ENCODE peak calls at places on chromosome 20, in ten cellular contexts. C is cardiac fibroblast, A is choroid plexus epithelial cell, Z is ovary, L is fibroblast of the aortic adventitia, K is brain microvascular endothelial cell, U is NB4, Q is fibroblast of pulmonary artery, D is foreskin fibroblast, W is cardiac muscle cell. T is an unnamed sample.

GRCh38 chr20:7136886-7137285 is 369.4 kb downstream of the BMP2 start:
- DNase-seq in A (no peak), Q (no peak), K (no peak), U (no peak), W (no peak), L (no peak), Z (no peak), C (no peak), D (no peak), T (peak)

GRCh38 chr20:58638467-58639181 is 12.5 kb upstream of the STX16 start:
- DNase-seq in A (no peak), Z (no peak), D (no peak), C (no peak), K (no peak), W (no peak), U (no peak), Q (no peak), L (no peak), T (no peak)

GRCh38 chr20:36154696-36155628 is at the start of gene EPB41L1:
- DNase-seq in K (no peak), D (peak), U (no peak), Q (peak), W (peak), Z (no peak), L (peak), C (no peak), A (peak), T (no peak)

GRCh38 chr20:35551485-35551884 is 9.6 kb downstream of the ERGIC3 start:
- DNase-seq in Z (no peak), Q (peak), A (no peak), D (no peak), C (peak), L (no peak), W (peak), U (no peak), K (no peak), T (no peak)

GRCh38 chr20:44738779-44739477 is 6.7 kb upstream of the KCNK15 start:
- DNase-seq in U (peak), Z (peak), A (peak), K (peak), W (peak), D (peak), L (peak), Q (peak), C (peak), T (peak)

GRCh38 chr20:3135507-3136070 is 24.1 kb downstream of the FASTKD5 start:
- DNase-seq in U (no peak), K (peak), L (no peak), C (peak), A (peak), D (peak), W (no peak), Z (no peak), Q (no peak), T (peak)

GRCh38 chr20:37379967-37380828 is 34.3 kb downstream of the SRC start:
- DNase-seq in L (peak), K (no peak), A (peak), C (no peak), W (no peak), Z (no peak), Q (peak), U (no peak), D (peak), T (peak)

GRCh38 chr20:2801459-2801728 is 967 bp upstream of the CPXM1 start:
- DNase-seq in C (no peak), D (no peak), K (no peak), A (no peak), L (no peak), Z (no peak), Q (no peak), U (peak), W (no peak), T (no peak)

GRCh38 chr20:38730989-38731737 is 6.9 kb downstream of the SLC32A1 start:
- DNase-seq in A (peak), Z (peak), Q (peak), L (peak), C (peak), U (peak), D (peak), K (peak), W (peak), T (peak)

GRCh38 chr20:8504030-8504429 is 372.0 kb downstream of the PLCB1 start:
- DNase-seq in A (no peak), C (no peak), U (no peak), D (no peak), W (no peak), L (no peak), K (no peak), Q (no peak), Z (no peak), T (no peak)

GRCh38 chr20:37414133-37414532 is 68.2 kb downstream of the SRC start:
- DNase-seq in L (no peak), U (no peak), Z (no peak), C (no peak), W (no peak), K (no peak), D (no peak), A (no peak), Q (no peak), T (no peak)

GRCh38 chr20:15199698-15200097 is 862.3 kb upstream of the FLRT3 start:
- DNase-seq in C (no peak), Q (no peak), L (no peak), A (no peak), Z (no peak), U (no peak), K (no peak), D (no peak), W (no peak), T (no peak)

GRCh38 chr20:21118138-21118537 is 7.7 kb upstream of the KIZ start:
- DNase-seq in A (no peak), K (no peak), Z (no peak), D (no peak), Q (no peak), U (no peak), C (no peak), L (no peak), W (no peak), T (no peak)

GRCh38 chr20:60009318-60009717 is 51.1 kb downstream of the CDH26 start:
- DNase-seq in Q (no peak), W (no peak), K (no peak), U (no peak), C (no peak), L (no peak), A (no peak), D (no peak), Z (no peak), T (no peak)

GRCh38 chr20:59664389-59665055 is 60.2 kb downstream of the PHACTR3 start:
- DNase-seq in Z (no peak), C (no peak), Q (no peak), K (no peak), W (no peak), D (no peak), L (no peak), U (no peak), A (no peak), T (no peak)

GRCh38 chr20:20211274-20211987 is 156.5 kb upstream of the INSM1 start:
- DNase-seq in L (no peak), Z (no peak), W (no peak), C (no peak), A (no peak), Q (no peak), K (no peak), U (no peak), D (no peak), T (no peak)

GRCh38 chr20:11469795-11470495 is 447.7 kb upstream of the BTBD3 start:
- DNase-seq in U (no peak), K (no peak), W (peak), Z (no peak), L (peak), A (no peak), Q (peak), C (no peak), D (no peak), T (peak)

DNA sequence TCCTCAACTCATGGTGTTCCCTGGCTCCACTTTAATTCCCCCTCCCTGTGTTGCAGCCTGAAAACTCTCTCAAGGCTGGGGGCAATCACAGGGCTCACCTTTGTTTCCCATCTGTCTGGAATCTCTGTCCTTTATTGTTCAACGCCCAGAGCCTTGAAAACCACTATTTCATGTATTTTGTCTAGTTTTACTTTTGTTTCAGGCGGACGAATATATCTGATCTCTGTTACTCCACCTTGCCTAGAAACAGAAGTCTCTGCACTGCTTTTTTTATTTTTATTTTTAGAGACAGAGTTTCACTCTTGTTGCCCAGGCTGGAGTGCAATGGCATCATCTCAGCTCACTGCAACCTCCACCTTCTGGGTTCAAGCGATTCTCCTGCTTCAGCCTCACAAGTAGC is 27.6 kb downstream of the PLAGL2 start:
- DNase-seq in Q (no peak), Z (no peak), D (no peak), W (no peak), K (no peak), U (no peak), C (no peak), L (no peak), A (no peak), T (no peak)
- H3K4me3 ChIP-seq in Q (no peak), Z (no peak), D (no peak), W (no peak), K (no peak), U (no peak), C (no peak), L (no peak), A (no peak), T (no peak)

DNA sequence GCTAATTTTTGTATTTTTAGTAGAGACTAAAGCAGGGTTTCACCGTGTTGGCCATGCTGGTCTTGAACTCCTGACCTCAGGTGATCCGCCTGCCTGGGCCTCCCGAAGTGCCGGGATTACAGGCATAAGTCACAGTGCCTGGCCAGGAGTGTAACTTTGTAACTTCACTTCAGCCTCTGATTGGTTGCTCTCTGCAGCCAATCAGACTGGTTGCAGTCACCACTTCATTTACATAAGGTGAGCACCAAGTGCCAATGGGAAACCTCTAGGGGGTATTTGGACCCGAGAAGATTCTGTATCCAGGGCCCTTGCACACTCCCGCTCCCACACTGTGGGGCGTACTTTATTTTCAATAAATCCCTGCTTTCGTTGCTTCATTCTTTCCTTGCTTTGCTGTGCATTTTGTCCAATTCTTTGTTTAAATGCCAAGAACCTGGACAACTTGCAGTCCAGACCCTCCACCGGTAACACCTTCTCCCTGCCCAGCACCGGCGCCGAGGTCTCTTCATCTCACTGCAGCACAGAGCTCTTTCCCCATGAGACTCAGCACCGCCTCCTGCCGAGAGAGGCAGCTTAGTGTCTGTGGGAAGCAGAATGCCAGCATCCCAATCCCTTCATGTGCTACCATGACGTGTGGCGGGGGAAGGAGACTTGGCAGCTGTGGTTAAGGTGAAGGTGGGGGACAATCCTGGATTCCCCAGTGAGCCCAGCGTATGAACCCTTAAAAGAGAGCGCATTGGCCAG is 14.0 kb upstream of the MRGBP start:
- DNase-seq in A (no peak), Q (no peak), W (no peak), C (peak), U (no peak), D (no peak), K (no peak), Z (no peak), L (no peak), T (no peak)
- TF ChIP-seq CTCF in A (peak), Q (peak), W (peak), C (peak), U (no peak), D (no peak), K (peak), Z (no peak), L (no peak), T (no peak)

GRCh38 chr20:846894-847278 is 13.4 kb downstream of the FAM110A start:
- DNase-seq in C (no peak), A (no peak), D (no peak), L (no peak), Z (no peak), U (peak), Q (no peak), W (no peak), K (no peak), T (no peak)
- H3K4me3 ChIP-seq in C (no peak), A (no peak), D (no peak), L (no peak), Z (no peak), U (no peak), Q (no peak), W (no peak), K (no peak), T (no peak)

DNA sequence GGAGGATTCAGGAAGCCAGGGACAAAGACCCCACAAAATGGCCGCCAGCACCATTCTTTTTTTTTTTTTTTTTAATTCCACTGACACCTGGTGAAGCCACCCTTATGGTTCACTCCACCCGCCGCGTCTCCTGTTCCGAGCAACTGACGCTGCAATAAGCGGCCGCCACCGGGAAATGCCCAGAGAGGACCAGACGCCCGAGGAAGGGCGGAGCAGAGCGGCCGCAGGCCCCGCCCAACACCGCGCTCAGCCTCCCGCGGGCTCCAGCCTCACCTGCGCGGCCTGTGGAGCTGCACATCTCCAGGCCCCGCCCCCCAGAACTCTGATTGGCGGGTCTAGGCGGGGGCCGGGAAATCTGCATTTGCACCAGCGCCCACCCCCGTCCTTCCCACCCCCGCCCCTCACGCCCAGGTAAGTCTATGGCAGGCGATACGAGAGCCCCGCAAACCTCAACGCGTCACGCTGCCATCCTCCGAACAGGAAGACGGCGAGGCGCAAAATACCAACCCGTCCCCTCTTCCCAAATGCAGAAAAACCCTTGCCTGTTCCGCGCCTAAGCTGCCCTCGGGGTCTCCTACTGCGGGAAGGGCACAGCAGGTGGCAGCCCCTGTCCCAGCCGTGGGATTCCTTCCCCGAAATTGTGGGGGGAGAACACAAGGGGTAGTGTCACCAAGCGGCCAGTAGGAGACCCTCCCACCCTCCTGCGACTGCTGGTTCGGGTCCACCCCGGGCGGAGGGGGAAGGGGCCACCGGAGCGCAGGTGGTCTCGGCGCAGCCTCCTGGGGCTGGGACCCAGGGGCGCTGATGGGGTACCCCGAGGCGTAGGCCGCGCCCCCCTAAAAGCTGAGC is 948 bp downstream of the ATP9A start:
- DNase-seq in K (no peak), W (peak), D (peak), U (no peak), L (peak), A (no peak), Z (peak), Q (peak), C (no peak), T (peak)
- TF ChIP-seq CTCF in K (peak), W (peak), D (peak), U (no peak), L (peak), A (peak), Z (peak), Q (peak), C (peak), T (peak)

GRCh38 chr20:49349078-49349477 is 71.2 kb upstream of the ZNFX1 start:
- DNase-seq in L (no peak), Q (no peak), U (no peak), W (no peak), Z (no peak), A (no peak), K (no peak), C (no peak), D (no peak), T (no peak)

GRCh38 chr20:49348563-49348962 is 70.7 kb upstream of the ZNFX1 start:
- DNase-seq in Q (no peak), W (no peak), C (no peak), D (no peak), K (no peak), Z (no peak), A (no peak), L (no peak), U (no peak), T (no peak)

GRCh38 chr20:49347156-49347555 is 69.3 kb upstream of the ZNFX1 start:
- DNase-seq in U (no peak), D (no peak), C (no peak), Q (no peak), Z (no peak), L (no peak), K (no peak), A (no peak), W (no peak), T (no peak)

GRCh38 chr20:49351775-49352174 is 73.9 kb upstream of the ZNFX1 start:
- DNase-seq in C (no peak), K (no peak), Z (no peak), Q (no peak), D (no peak), L (no peak), W (no peak), U (no peak), A (no peak), T (no peak)

GRCh38 chr20:49349678-49350077 is 71.8 kb upstream of the ZNFX1 start:
- DNase-seq in U (no peak), Q (peak), W (peak), D (peak), L (peak), A (no peak), Z (no peak), K (no peak), C (no peak), T (no peak)
- H3K4me3 ChIP-seq in U (no peak), Q (no peak), W (no peak), D (no peak), L (no peak), A (no peak), Z (no peak), K (no peak), C (no peak), T (no peak)

GRCh38 chr20:46257887-46258286 is 50.4 kb downstream of the CDH22 start:
- DNase-seq in Z (no peak), L (no peak), Q (no peak), A (no peak), K (no peak), D (no peak), W (no peak), C (no peak), U (no peak), T (no peak)

GRCh38 chr20:46259260-46259859 is 48.9 kb downstream of the CDH22 start:
- DNase-seq in Q (no peak), C (no peak), K (no peak), U (no peak), Z (no peak), W (no peak), L (no peak), D (no peak), A (no peak), T (no peak)

GRCh38 chr20:46260480-46260879 is 47.8 kb downstream of the CDH22 start:
- DNase-seq in K (no peak), W (no peak), C (no peak), U (peak), Q (no peak), Z (no peak), D (no peak), A (no peak), L (no peak), T (no peak)

GRCh38 chr20:46261456-46262253 is 46.6 kb downstream of the CDH22 start:
- DNase-seq in D (no peak), L (no peak), A (no peak), C (no peak), U (no peak), Q (no peak), W (no peak), Z (no peak), K (no peak), T (no peak)

DNA sequence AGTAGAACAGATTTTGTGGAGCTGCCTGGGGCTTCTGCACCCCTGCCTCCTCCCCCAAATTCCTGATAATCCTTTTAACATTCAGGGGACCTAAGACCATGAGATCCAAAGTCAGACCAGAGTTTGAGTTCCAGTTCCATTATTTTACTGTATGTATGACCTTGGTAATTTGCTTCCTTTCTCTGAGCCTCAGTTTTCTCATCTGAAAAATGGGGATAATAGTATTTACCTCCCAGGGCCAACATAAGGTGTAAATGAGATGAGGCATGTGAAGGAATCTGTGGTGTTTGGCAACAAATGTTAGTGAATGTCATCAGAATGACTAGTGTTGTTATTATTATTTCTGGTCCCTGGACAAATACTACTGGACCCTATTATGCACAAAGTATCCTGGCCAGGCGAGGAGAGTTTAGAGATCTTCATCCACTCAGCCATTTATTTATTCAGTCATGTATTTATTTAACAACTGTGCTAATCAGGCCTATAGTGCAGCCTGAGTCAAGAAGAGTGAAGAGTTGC is 47.3 kb downstream of the CDH22 start:
- DNase-seq in Q (no peak), C (no peak), U (no peak), Z (no peak), A (no peak), D (no peak), L (no peak), K (no peak), W (no peak), T (no peak)
- TF ChIP-seq CTCF in Q (no peak), C (no peak), U (no peak), Z (no peak), A (no peak), D (no peak), L (no peak), K (no peak), W (no peak), T (no peak)

GRCh38 chr20:34515484-34516037 is 661 bp upstream of the DYNLRB1 start:
- DNase-seq in C (peak), Z (peak), A (peak), K (no peak), D (peak), W (peak), Q (peak), L (no peak), U (peak), T (peak)

GRCh38 chr20:34512955-34513419 is 3.2 kb upstream of the DYNLRB1 start:
- DNase-seq in C (peak), Z (no peak), W (no peak), L (no peak), Q (peak), D (no peak), K (no peak), A (no peak), U (no peak), T (peak)

GRCh38 chr20:34516874-34517542 is 786 bp downstream of the DYNLRB1 start:
- DNase-seq in D (no peak), A (peak), U (peak), Q (peak), C (peak), K (no peak), Z (no peak), W (no peak), L (peak), T (peak)

GRCh38 chr20:34516038-34516873 is at the start of gene DYNLRB1:
- DNase-seq in K (peak), Z (peak), C (peak), D (peak), W (peak), A (peak), Q (peak), L (peak), U (peak), T (peak)

DNA sequence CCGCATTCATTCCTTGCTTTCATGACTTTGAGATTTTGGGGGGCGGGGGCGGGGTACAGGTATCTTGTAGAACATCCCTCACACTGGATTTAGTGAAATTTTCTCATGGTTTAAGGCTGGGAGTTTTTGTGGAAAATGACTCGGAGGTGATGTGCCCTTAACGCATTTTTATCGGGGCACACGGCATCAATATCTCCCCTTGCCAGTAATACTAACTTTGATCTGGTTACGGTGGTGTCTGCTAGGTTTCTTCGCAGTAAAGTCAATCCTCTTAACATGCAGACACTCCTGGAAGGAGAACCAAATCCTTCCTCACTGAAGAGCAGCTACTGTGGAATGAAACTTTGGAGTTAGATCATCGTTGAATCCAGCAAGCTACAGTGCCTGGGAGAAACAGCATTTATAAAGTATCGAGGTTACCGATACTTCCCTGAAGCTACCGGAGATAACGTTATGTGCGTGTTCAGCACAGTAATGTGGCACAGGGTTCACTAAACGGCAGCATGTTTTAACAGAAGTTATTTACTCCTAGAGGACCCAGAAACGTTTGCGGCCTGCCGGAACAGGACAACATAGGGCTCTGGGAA is 1.2 kb upstream of the DYNLRB1 start:
- DNase-seq in A (no peak), U (no peak), W (no peak), Z (no peak), D (no peak), L (no peak), C (no peak), Q (no peak), K (no peak), T (no peak)
- H3K4me3 ChIP-seq in A (peak), U (peak), W (peak), Z (peak), D (peak), L (peak), C (peak), Q (peak), K (peak), T (peak)